ENCODE peak calls at places on chromosome 6, in seven cellular contexts. One of them, this sample, is unnamed.

GRCh38 chr6:109454483-109455160 is 950 bp downstream of the MICAL1 start:
- DNase-seq in HCT116: no peak
- DNase-seq in endothelial cell of umbilical vein: no peak
- DNase-seq in WTC11: no peak
- DNase-seq in A549: no peak
- DNase-seq in H1: no peak
- DNase-seq in GM12878: peak
- DNase-seq in this sample: no peak

GRCh38 chr6:156917213-156917612 is 140.0 kb downstream of the ARID1B start:
- DNase-seq in HCT116: no peak
- DNase-seq in endothelial cell of umbilical vein: no peak
- DNase-seq in WTC11: no peak
- DNase-seq in A549: no peak
- DNase-seq in H1: no peak
- DNase-seq in GM12878: no peak
- DNase-seq in this sample: no peak

GRCh38 chr6:132713355-132714134 is at the start of gene VNN1:
- DNase-seq in HCT116: no peak
- DNase-seq in endothelial cell of umbilical vein: no peak
- DNase-seq in WTC11: no peak
- DNase-seq in A549: no peak
- DNase-seq in H1: no peak
- DNase-seq in GM12878: no peak
- DNase-seq in this sample: no peak

GRCh38 chr6:40442591-40442990 is 144.6 kb downstream of the LRFN2 start:
- DNase-seq in HCT116: no peak
- DNase-seq in endothelial cell of umbilical vein: no peak
- DNase-seq in WTC11: no peak
- DNase-seq in A549: no peak
- DNase-seq in H1: no peak
- DNase-seq in GM12878: no peak
- DNase-seq in this sample: no peak

GRCh38 chr6:37679539-37680476 is 17.9 kb downstream of the MDGA1 start:
- DNase-seq in HCT116: no peak
- DNase-seq in endothelial cell of umbilical vein: no peak
- DNase-seq in WTC11: no peak
- DNase-seq in A549: no peak
- DNase-seq in H1: no peak
- DNase-seq in GM12878: peak
- DNase-seq in this sample: no peak

GRCh38 chr6:5905431-5906339 is 101.0 kb downstream of the NRN1 start:
- DNase-seq in HCT116: no peak
- DNase-seq in endothelial cell of umbilical vein: no peak
- DNase-seq in WTC11: no peak
- DNase-seq in A549: no peak
- DNase-seq in H1: no peak
- DNase-seq in GM12878: no peak
- DNase-seq in this sample: no peak

GRCh38 chr6:88983532-88983931 is 20.1 kb upstream of the RNGTT start:
- DNase-seq in HCT116: peak
- DNase-seq in endothelial cell of umbilical vein: peak
- DNase-seq in WTC11: peak
- DNase-seq in A549: peak
- DNase-seq in H1: no peak
- DNase-seq in GM12878: no peak
- DNase-seq in this sample: no peak

GRCh38 chr6:30325150-30325872 is 1.4 kb upstream of the TRIM39 start:
- DNase-seq in HCT116: no peak
- DNase-seq in endothelial cell of umbilical vein: peak
- DNase-seq in WTC11: peak
- DNase-seq in A549: peak
- DNase-seq in H1: peak
- DNase-seq in GM12878: peak
- DNase-seq in this sample: peak

GRCh38 chr6:33091957-33092356 is 16.2 kb downstream of the HLA-DPB1 start:
- DNase-seq in HCT116: peak
- DNase-seq in endothelial cell of umbilical vein: no peak
- DNase-seq in WTC11: peak
- DNase-seq in A549: peak
- DNase-seq in H1: no peak
- DNase-seq in GM12878: no peak
- DNase-seq in this sample: peak

GRCh38 chr6:100464910-100465700 is at the start of gene SIM1:
- DNase-seq in HCT116: no peak
- DNase-seq in endothelial cell of umbilical vein: peak
- DNase-seq in WTC11: peak
- DNase-seq in A549: no peak
- DNase-seq in H1: peak
- DNase-seq in GM12878: no peak
- DNase-seq in this sample: no peak

GRCh38 chr6:30378290-30378937 is 33.5 kb downstream of the RPP21 start:
- DNase-seq in HCT116: no peak
- DNase-seq in endothelial cell of umbilical vein: peak
- DNase-seq in WTC11: no peak
- DNase-seq in A549: peak
- DNase-seq in H1: no peak
- DNase-seq in GM12878: no peak
- DNase-seq in this sample: peak

DNA sequence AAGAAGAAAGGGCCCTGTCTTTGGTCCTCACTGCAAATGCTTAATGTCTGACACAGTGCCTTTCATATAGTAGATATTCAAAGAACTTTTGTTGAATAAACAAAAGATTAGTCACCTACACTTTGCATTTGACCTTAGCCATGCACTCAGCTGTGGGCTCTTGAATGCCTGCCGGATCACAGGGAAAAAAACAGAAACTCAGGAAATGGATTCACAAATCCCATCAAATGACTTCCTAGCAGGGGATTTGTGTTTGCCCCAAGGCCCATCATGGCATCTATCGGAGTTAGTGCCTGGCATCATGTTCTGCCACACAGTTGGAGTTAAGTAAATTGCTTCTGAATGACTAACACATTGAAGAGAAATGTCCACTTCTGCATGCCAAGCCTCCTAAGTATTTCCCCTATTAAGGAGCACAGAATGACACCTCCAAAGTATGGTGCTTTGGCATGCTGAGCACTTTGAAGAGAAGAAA is 72.3 kb upstream of the DST start:
- DNase-seq in HCT116: peak
- DNase-seq in endothelial cell of umbilical vein: peak
- DNase-seq in WTC11: no peak
- DNase-seq in A549: peak
- DNase-seq in H1: peak
- DNase-seq in GM12878: no peak
- DNase-seq in this sample: peak
- TF ChIP-seq MAX in HCT116: peak
- TF ChIP-seq MAX in endothelial cell of umbilical vein: no peak
- TF ChIP-seq MAX in WTC11: no peak
- TF ChIP-seq MAX in A549: peak
- TF ChIP-seq MAX in H1: no peak
- TF ChIP-seq MAX in GM12878: no peak
- TF ChIP-seq MAX in this sample: no peak

GRCh38 chr6:13378669-13379590 is 50.6 kb upstream of the TBC1D7 start:
- DNase-seq in HCT116: no peak
- DNase-seq in endothelial cell of umbilical vein: no peak
- DNase-seq in WTC11: peak
- DNase-seq in A549: no peak
- DNase-seq in H1: no peak
- DNase-seq in GM12878: no peak
- DNase-seq in this sample: no peak
- TF ChIP-seq MAX in HCT116: no peak
- TF ChIP-seq MAX in endothelial cell of umbilical vein: no peak
- TF ChIP-seq MAX in WTC11: no peak
- TF ChIP-seq MAX in A549: no peak
- TF ChIP-seq MAX in H1: no peak
- TF ChIP-seq MAX in GM12878: no peak
- TF ChIP-seq MAX in this sample: no peak

GRCh38 chr6:150686566-150686965 is 86.9 kb downstream of the PLEKHG1 start:
- DNase-seq in HCT116: no peak
- DNase-seq in endothelial cell of umbilical vein: no peak
- DNase-seq in WTC11: no peak
- DNase-seq in A549: no peak
- DNase-seq in H1: no peak
- DNase-seq in GM12878: no peak
- DNase-seq in this sample: no peak
- TF ChIP-seq MAX in HCT116: no peak
- TF ChIP-seq MAX in endothelial cell of umbilical vein: no peak
- TF ChIP-seq MAX in WTC11: no peak
- TF ChIP-seq MAX in A549: no peak
- TF ChIP-seq MAX in H1: no peak
- TF ChIP-seq MAX in GM12878: no peak
- TF ChIP-seq MAX in this sample: no peak

GRCh38 chr6:24985313-24985712 is 49.6 kb upstream of the RIPOR2 start:
- DNase-seq in HCT116: no peak
- DNase-seq in endothelial cell of umbilical vein: no peak
- DNase-seq in WTC11: no peak
- DNase-seq in A549: no peak
- DNase-seq in H1: no peak
- DNase-seq in GM12878: no peak
- DNase-seq in this sample: no peak

GRCh38 chr6:24980507-24981384 is 45.0 kb upstream of the RIPOR2 start:
- DNase-seq in HCT116: no peak
- DNase-seq in endothelial cell of umbilical vein: no peak
- DNase-seq in WTC11: peak
- DNase-seq in A549: no peak
- DNase-seq in H1: no peak
- DNase-seq in GM12878: no peak
- DNase-seq in this sample: no peak

GRCh38 chr6:24981385-24981758 is 45.6 kb upstream of the RIPOR2 start:
- DNase-seq in HCT116: no peak
- DNase-seq in endothelial cell of umbilical vein: peak
- DNase-seq in WTC11: peak
- DNase-seq in A549: no peak
- DNase-seq in H1: no peak
- DNase-seq in GM12878: no peak
- DNase-seq in this sample: no peak

GRCh38 chr6:24987439-24987838 is 51.7 kb upstream of the RIPOR2 start:
- DNase-seq in HCT116: no peak
- DNase-seq in endothelial cell of umbilical vein: no peak
- DNase-seq in WTC11: no peak
- DNase-seq in A549: no peak
- DNase-seq in H1: no peak
- DNase-seq in GM12878: no peak
- DNase-seq in this sample: no peak

DNA sequence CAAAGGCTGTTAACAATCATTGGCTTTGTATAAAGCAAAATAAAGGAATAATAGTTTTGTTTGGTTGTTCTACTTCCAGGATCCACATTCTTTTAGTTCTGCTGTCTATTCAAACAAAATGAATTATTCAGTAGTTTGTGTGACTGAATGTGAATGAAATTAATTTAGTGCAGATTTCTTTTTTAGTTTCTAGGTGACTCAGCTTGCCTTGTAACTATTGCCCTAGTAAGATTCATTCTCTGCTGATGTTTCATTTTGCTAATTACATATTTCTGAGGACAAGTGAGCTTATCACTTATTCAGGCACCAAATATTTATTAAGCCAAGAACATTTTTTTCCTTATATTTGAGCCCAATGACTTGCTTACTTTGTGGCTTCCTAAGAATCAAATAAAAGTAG is 46.5 kb upstream of the RIPOR2 start:
- DNase-seq in HCT116: no peak
- DNase-seq in endothelial cell of umbilical vein: no peak
- DNase-seq in WTC11: no peak
- DNase-seq in A549: no peak
- DNase-seq in H1: no peak
- DNase-seq in GM12878: no peak
- DNase-seq in this sample: no peak
- TF ChIP-seq MAX in HCT116: no peak
- TF ChIP-seq MAX in endothelial cell of umbilical vein: no peak
- TF ChIP-seq MAX in WTC11: no peak
- TF ChIP-seq MAX in A549: no peak
- TF ChIP-seq MAX in H1: no peak
- TF ChIP-seq MAX in GM12878: no peak
- TF ChIP-seq MAX in this sample: no peak

GRCh38 chr6:93787841-93788240 is 368.5 kb upstream of the EPHA7 start:
- DNase-seq in HCT116: no peak
- DNase-seq in endothelial cell of umbilical vein: no peak
- DNase-seq in WTC11: no peak
- DNase-seq in A549: no peak
- DNase-seq in H1: no peak
- DNase-seq in GM12878: no peak
- DNase-seq in this sample: no peak
- TF ChIP-seq MAX in HCT116: no peak
- TF ChIP-seq MAX in endothelial cell of umbilical vein: no peak
- TF ChIP-seq MAX in WTC11: no peak
- TF ChIP-seq MAX in A549: no peak
- TF ChIP-seq MAX in H1: no peak
- TF ChIP-seq MAX in GM12878: no peak
- TF ChIP-seq MAX in this sample: no peak

GRCh38 chr6:15755555-15755954 is 92.7 kb upstream of the DTNBP1 start:
- DNase-seq in HCT116: no peak
- DNase-seq in endothelial cell of umbilical vein: no peak
- DNase-seq in WTC11: no peak
- DNase-seq in A549: no peak
- DNase-seq in H1: no peak
- DNase-seq in GM12878: no peak
- DNase-seq in this sample: no peak

GRCh38 chr6:15751721-15752350 is 89.0 kb upstream of the DTNBP1 start:
- DNase-seq in HCT116: no peak
- DNase-seq in endothelial cell of umbilical vein: no peak
- DNase-seq in WTC11: no peak
- DNase-seq in A549: no peak
- DNase-seq in H1: no peak
- DNase-seq in GM12878: no peak
- DNase-seq in this sample: no peak

GRCh38 chr6:15752820-15753219 is 90.0 kb upstream of the DTNBP1 start:
- DNase-seq in HCT116: no peak
- DNase-seq in endothelial cell of umbilical vein: no peak
- DNase-seq in WTC11: no peak
- DNase-seq in A549: peak
- DNase-seq in H1: no peak
- DNase-seq in GM12878: no peak
- DNase-seq in this sample: peak

GRCh38 chr6:15754706-15755079 is 91.9 kb upstream of the DTNBP1 start:
- DNase-seq in HCT116: no peak
- DNase-seq in endothelial cell of umbilical vein: no peak
- DNase-seq in WTC11: no peak
- DNase-seq in A549: no peak
- DNase-seq in H1: no peak
- DNase-seq in GM12878: no peak
- DNase-seq in this sample: no peak

DNA sequence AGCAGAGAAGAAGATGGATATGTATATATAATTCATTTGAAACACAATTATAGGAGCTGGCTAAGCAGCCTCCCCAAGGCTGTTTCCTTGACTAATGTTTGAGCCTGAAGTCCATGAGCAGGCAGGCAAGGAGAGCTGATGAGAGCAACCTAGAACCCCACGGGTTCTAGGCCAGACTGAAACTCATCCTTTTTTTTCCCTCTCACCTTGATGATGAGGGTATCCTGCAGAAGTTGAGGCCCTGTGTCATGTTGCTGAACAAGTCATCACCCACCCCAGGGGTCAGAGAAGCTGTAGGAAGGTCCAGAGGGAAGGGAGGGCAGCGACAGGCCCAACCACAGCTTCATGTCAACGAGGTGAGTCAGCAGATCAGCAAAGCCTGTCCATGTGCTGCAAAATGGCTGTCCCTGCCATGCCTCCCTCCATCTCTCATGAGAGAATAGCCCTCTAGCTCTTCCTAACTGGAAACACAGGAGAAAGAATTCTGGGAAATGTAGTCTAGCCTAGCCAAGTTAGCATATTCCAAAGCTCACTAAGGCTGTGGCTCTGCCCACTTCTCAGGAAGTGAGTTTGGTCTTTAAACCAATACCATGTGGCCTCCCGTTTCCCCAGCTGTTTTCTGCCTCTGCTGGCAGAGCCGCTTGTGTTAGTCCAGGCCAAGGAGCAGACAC is 91.3 kb upstream of the DTNBP1 start:
- DNase-seq in HCT116: no peak
- DNase-seq in endothelial cell of umbilical vein: no peak
- DNase-seq in WTC11: no peak
- DNase-seq in A549: no peak
- DNase-seq in H1: no peak
- DNase-seq in GM12878: no peak
- DNase-seq in this sample: no peak
- TF ChIP-seq MAX in HCT116: no peak
- TF ChIP-seq MAX in endothelial cell of umbilical vein: no peak
- TF ChIP-seq MAX in WTC11: peak
- TF ChIP-seq MAX in A549: no peak
- TF ChIP-seq MAX in H1: peak
- TF ChIP-seq MAX in GM12878: no peak
- TF ChIP-seq MAX in this sample: no peak

This sample was measured in HepG2.